ENCODE peak calls at places on chromosome 11, in six cellular contexts. Q, C, P, A, V and J are unnamed samples.

GRCh38 chr11:127199306-127199801 is 198.8 kb upstream of the KIRREL3 start:
- DNase-seq in Q (no peak), V (no peak), C (no peak), A (peak), P (no peak), J (no peak)

GRCh38 chr11:18699269-18699596 is 654 bp downstream of the TMEM86A start:
- DNase-seq in V (no peak), A (no peak), P (no peak), Q (peak), C (no peak), J (no peak)

GRCh38 chr11:133910101-133910500 is 46.7 kb downstream of the IGSF9B start:
- DNase-seq in V (peak), A (no peak), P (no peak), C (no peak), Q (no peak), J (no peak)

GRCh38 chr11:65180877-65181568 is 705 bp upstream of the CAPN1 start:
- DNase-seq in P (peak), C (no peak), A (peak), Q (peak), V (peak), J (peak)

GRCh38 chr11:14435717-14436116 is 63.9 kb downstream of the COPB1 start:
- DNase-seq in P (no peak), C (no peak), Q (no peak), V (no peak), A (no peak), J (no peak)

GRCh38 chr11:92886243-92886905 is 83.1 kb upstream of the MTNR1B start:
- DNase-seq in C (no peak), P (no peak), A (peak), V (no peak), Q (peak), J (peak)

GRCh38 chr11:87063982-87064381 is 26.2 kb downstream of the TMEM135 start:
- DNase-seq in C (no peak), P (no peak), A (no peak), V (no peak), Q (no peak), J (no peak)

GRCh38 chr11:42013656-42014201 is 554.3 kb upstream of the LRRC4C start:
- DNase-seq in C (no peak), A (no peak), P (no peak), Q (no peak), V (no peak), J (no peak)

GRCh38 chr11:133234883-133235282 is 297.4 kb downstream of the OPCML start:
- DNase-seq in V (no peak), Q (no peak), A (no peak), P (no peak), C (no peak), J (no peak)

GRCh38 chr11:68677432-68677831 is 6.9 kb upstream of the GAL start:
- DNase-seq in V (no peak), P (peak), C (no peak), A (peak), Q (peak), J (peak)